ENCODE peak calls at places on chromosome 17, in nine cellular contexts. One of them, this sample, is unnamed.

GRCh38 chr17:64273006-64273405 is 9.9 kb upstream of the TEX2 start:
- DNase-seq in left ventricle myocardium inferior: no peak
- DNase-seq in upper lobe of right lung: no peak
- DNase-seq in cerebellum: no peak
- DNase-seq in activated naive CD4-positive, alpha-beta T cell: no peak
- DNase-seq in endothelial cell: no peak
- DNase-seq in colonic mucosa: no peak
- DNase-seq in stimulated activated CD8-positive, alpha-beta memory T cell treated with anti-CD3 and anti-CD28 coated beads, Interleukin-15, amount 100 ng/mL, for 24 hours: no peak
- DNase-seq in HuH-7.5: no peak
- DNase-seq in this sample: no peak

GRCh38 chr17:81388612-81389367 is 6.5 kb upstream of the BAHCC1 start:
- DNase-seq in colonic mucosa: no peak
- DNase-seq in endothelial cell: no peak
- DNase-seq in cerebellum: peak
- DNase-seq in left ventricle myocardium inferior: no peak
- DNase-seq in activated naive CD4-positive, alpha-beta T cell: no peak
- DNase-seq in HuH-7.5: no peak
- DNase-seq in upper lobe of right lung: no peak
- DNase-seq in stimulated activated CD8-positive, alpha-beta memory T cell treated with anti-CD3 and anti-CD28 coated beads, Interleukin-15, amount 100 ng/mL, for 24 hours: no peak
- DNase-seq in this sample: peak

GRCh38 chr17:50699410-50699809 is 8.3 kb downstream of the ANKRD40 start:
- DNase-seq in stimulated activated CD8-positive, alpha-beta memory T cell treated with anti-CD3 and anti-CD28 coated beads, Interleukin-15, amount 100 ng/mL, for 24 hours: no peak
- DNase-seq in upper lobe of right lung: no peak
- DNase-seq in left ventricle myocardium inferior: no peak
- DNase-seq in endothelial cell: no peak
- DNase-seq in HuH-7.5: no peak
- DNase-seq in cerebellum: no peak
- DNase-seq in colonic mucosa: no peak
- DNase-seq in activated naive CD4-positive, alpha-beta T cell: no peak
- DNase-seq in this sample: no peak

GRCh38 chr17:29243792-29244191 is 2.9 kb upstream of the CRYBA1 start:
- DNase-seq in activated naive CD4-positive, alpha-beta T cell: no peak
- DNase-seq in stimulated activated CD8-positive, alpha-beta memory T cell treated with anti-CD3 and anti-CD28 coated beads, Interleukin-15, amount 100 ng/mL, for 24 hours: no peak
- DNase-seq in colonic mucosa: no peak
- DNase-seq in HuH-7.5: no peak
- DNase-seq in endothelial cell: no peak
- DNase-seq in upper lobe of right lung: no peak
- DNase-seq in left ventricle myocardium inferior: no peak
- DNase-seq in cerebellum: no peak
- DNase-seq in this sample: peak

GRCh38 chr17:70006159-70006558 is 68.9 kb upstream of the KCNJ16 start:
- DNase-seq in cerebellum: no peak
- DNase-seq in stimulated activated CD8-positive, alpha-beta memory T cell treated with anti-CD3 and anti-CD28 coated beads, Interleukin-15, amount 100 ng/mL, for 24 hours: no peak
- DNase-seq in left ventricle myocardium inferior: no peak
- DNase-seq in upper lobe of right lung: no peak
- DNase-seq in activated naive CD4-positive, alpha-beta T cell: no peak
- DNase-seq in colonic mucosa: no peak
- DNase-seq in endothelial cell: no peak
- DNase-seq in HuH-7.5: no peak
- DNase-seq in this sample: no peak

GRCh38 chr17:75174996-75175395 is 7.8 kb downstream of the SUMO2 start:
- DNase-seq in upper lobe of right lung: no peak
- DNase-seq in activated naive CD4-positive, alpha-beta T cell: no peak
- DNase-seq in stimulated activated CD8-positive, alpha-beta memory T cell treated with anti-CD3 and anti-CD28 coated beads, Interleukin-15, amount 100 ng/mL, for 24 hours: no peak
- DNase-seq in left ventricle myocardium inferior: no peak
- DNase-seq in HuH-7.5: no peak
- DNase-seq in colonic mucosa: no peak
- DNase-seq in cerebellum: no peak
- DNase-seq in endothelial cell: no peak
- DNase-seq in this sample: no peak

GRCh38 chr17:1577186-1577585 is 14.6 kb upstream of the PITPNA start:
- DNase-seq in cerebellum: peak
- DNase-seq in stimulated activated CD8-positive, alpha-beta memory T cell treated with anti-CD3 and anti-CD28 coated beads, Interleukin-15, amount 100 ng/mL, for 24 hours: no peak
- DNase-seq in activated naive CD4-positive, alpha-beta T cell: no peak
- DNase-seq in colonic mucosa: peak
- DNase-seq in left ventricle myocardium inferior: peak
- DNase-seq in HuH-7.5: no peak
- DNase-seq in endothelial cell: no peak
- DNase-seq in upper lobe of right lung: peak
- DNase-seq in this sample: peak

GRCh38 chr17:64315032-64315490 is 52.0 kb upstream of the TEX2 start:
- DNase-seq in cerebellum: peak
- DNase-seq in upper lobe of right lung: peak
- DNase-seq in left ventricle myocardium inferior: peak
- DNase-seq in colonic mucosa: peak
- DNase-seq in activated naive CD4-positive, alpha-beta T cell: no peak
- DNase-seq in endothelial cell: no peak
- DNase-seq in stimulated activated CD8-positive, alpha-beta memory T cell treated with anti-CD3 and anti-CD28 coated beads, Interleukin-15, amount 100 ng/mL, for 24 hours: no peak
- DNase-seq in HuH-7.5: no peak
- DNase-seq in this sample: no peak

GRCh38 chr17:30547778-30548177 is 70.6 kb downstream of the GOSR1 start:
- DNase-seq in endothelial cell: no peak
- DNase-seq in cerebellum: no peak
- DNase-seq in upper lobe of right lung: no peak
- DNase-seq in HuH-7.5: no peak
- DNase-seq in stimulated activated CD8-positive, alpha-beta memory T cell treated with anti-CD3 and anti-CD28 coated beads, Interleukin-15, amount 100 ng/mL, for 24 hours: no peak
- DNase-seq in activated naive CD4-positive, alpha-beta T cell: no peak
- DNase-seq in left ventricle myocardium inferior: no peak
- DNase-seq in colonic mucosa: no peak
- DNase-seq in this sample: no peak

GRCh38 chr17:49861150-49861884 is 13.4 kb upstream of the TAC4 start:
- DNase-seq in endothelial cell: peak
- DNase-seq in stimulated activated CD8-positive, alpha-beta memory T cell treated with anti-CD3 and anti-CD28 coated beads, Interleukin-15, amount 100 ng/mL, for 24 hours: peak
- DNase-seq in cerebellum: peak
- DNase-seq in HuH-7.5: peak
- DNase-seq in colonic mucosa: no peak
- DNase-seq in left ventricle myocardium inferior: no peak
- DNase-seq in upper lobe of right lung: no peak
- DNase-seq in activated naive CD4-positive, alpha-beta T cell: peak
- DNase-seq in this sample: peak

GRCh38 chr17:45282683-45283644 is 21.1 kb upstream of the SPATA32 start:
- DNase-seq in HuH-7.5: no peak
- DNase-seq in activated naive CD4-positive, alpha-beta T cell: no peak
- DNase-seq in endothelial cell: no peak
- DNase-seq in stimulated activated CD8-positive, alpha-beta memory T cell treated with anti-CD3 and anti-CD28 coated beads, Interleukin-15, amount 100 ng/mL, for 24 hours: no peak
- DNase-seq in cerebellum: no peak
- DNase-seq in left ventricle myocardium inferior: peak
- DNase-seq in colonic mucosa: no peak
- DNase-seq in upper lobe of right lung: peak
- DNase-seq in this sample: no peak

GRCh38 chr17:67377727-67378443 is 804 bp downstream of the PITPNC1 start:
- DNase-seq in upper lobe of right lung: peak
- DNase-seq in left ventricle myocardium inferior: peak
- DNase-seq in stimulated activated CD8-positive, alpha-beta memory T cell treated with anti-CD3 and anti-CD28 coated beads, Interleukin-15, amount 100 ng/mL, for 24 hours: no peak
- DNase-seq in endothelial cell: peak
- DNase-seq in activated naive CD4-positive, alpha-beta T cell: peak
- DNase-seq in HuH-7.5: peak
- DNase-seq in colonic mucosa: peak
- DNase-seq in cerebellum: peak
- DNase-seq in this sample: no peak

This sample was measured in HepG2.